ENCODE peak calls at places on chromosome 5, in nine cellular contexts. M is H9, U is NCI-H2029 treated with DMSO at 0.1 percent for 48 hours, A is dorsolateral prefrontal cortex, Z is GM04504, Y is ecto neural progenitor cell, G is neural progenitor cell, X is NCI-H1092 treated with DMSO at 0.1 percent for 48 hours, I is iris pigment epithelial cell. L is an unnamed sample.

GRCh38 chr5:80915716-80916115 is 44.4 kb upstream of the RASGRF2 start:
- DNase-seq in M (no peak), U (no peak), A (no peak), Z (no peak), Y (no peak), G (no peak), X (no peak), I (peak), L (no peak)

GRCh38 chr5:128687930-128688329 is 149.9 kb upstream of the FBN2 start:
- DNase-seq in M (no peak), U (no peak), A (no peak), Z (no peak), Y (no peak), G (no peak), X (no peak), I (no peak), L (no peak)

GRCh38 chr5:150114773-150115408 is 28.5 kb upstream of the CSF1R start:
- DNase-seq in M (peak), U (no peak), A (peak), Z (no peak), Y (no peak), G (peak), X (no peak), I (no peak), L (no peak)

GRCh38 chr5:15034379-15034778 is 162.8 kb upstream of the ANKH start:
- DNase-seq in M (no peak), U (no peak), A (no peak), Z (no peak), Y (no peak), G (no peak), X (no peak), I (no peak), L (no peak)

GRCh38 chr5:181189962-181190710 is 14.9 kb downstream of the TRIM7 start:
- DNase-seq in M (no peak), U (no peak), A (no peak), Z (no peak), Y (no peak), G (peak), X (no peak), I (no peak), L (no peak)

GRCh38 chr5:151078490-151079262 is 2.2 kb downstream of the TNIP1 start:
- DNase-seq in M (no peak), U (no peak), A (no peak), Z (no peak), Y (no peak), G (no peak), X (no peak), I (no peak), L (no peak)

GRCh38 chr5:176630681-176631222 is 277 bp downstream of the EIF4E1B start:
- DNase-seq in M (no peak), U (no peak), A (no peak), Z (no peak), Y (no peak), G (no peak), X (peak), I (no peak), L (no peak)

GRCh38 chr5:9877473-9877872 is 247.3 kb upstream of the TAS2R1 start:
- DNase-seq in M (no peak), U (no peak), A (no peak), Z (no peak), Y (no peak), G (no peak), X (no peak), I (no peak), L (no peak)

GRCh38 chr5:111707624-111708165 is 49.3 kb downstream of the NREP start:
- DNase-seq in M (no peak), U (no peak), A (no peak), Z (no peak), Y (no peak), G (no peak), X (no peak), I (no peak), L (no peak)

GRCh38 chr5:53890490-53890889 is 330.1 kb downstream of the NDUFS4 start:
- DNase-seq in M (no peak), U (no peak), A (no peak), Z (no peak), Y (no peak), G (no peak), X (no peak), I (no peak), L (no peak)

GRCh38 chr5:59436364-59437158 is 457.0 kb downstream of the PDE4D start:
- DNase-seq in M (no peak), U (no peak), A (no peak), Z (no peak), Y (no peak), G (no peak), X (no peak), I (no peak), L (no peak)

GRCh38 chr5:60092671-60093422 is 199.3 kb upstream of the PDE4D start:
- DNase-seq in M (no peak), U (no peak), A (no peak), Z (peak), Y (no peak), G (no peak), X (no peak), I (peak), L (no peak)

GRCh38 chr5:171092194-171092593 is 216.9 kb upstream of the TLX3 start:
- DNase-seq in M (no peak), U (no peak), A (no peak), Z (peak), Y (no peak), G (no peak), X (no peak), I (peak), L (no peak)

GRCh38 chr5:9456435-9457042 is 89.3 kb downstream of the SEMA5A start:
- DNase-seq in M (no peak), U (no peak), A (no peak), Z (no peak), Y (no peak), G (peak), X (no peak), I (peak), L (no peak)

GRCh38 chr5:149403923-149404745 is 25.0 kb upstream of the IL17B start:
- DNase-seq in M (no peak), U (no peak), A (no peak), Z (peak), Y (no peak), G (no peak), X (no peak), I (peak), L (no peak)

GRCh38 chr5:180613789-180614188 is 22.5 kb upstream of the SCGB3A1 start:
- DNase-seq in M (no peak), U (no peak), A (no peak), Z (no peak), Y (no peak), G (no peak), X (no peak), I (no peak), L (no peak)

GRCh38 chr5:97192580-97193421 is 9.8 kb upstream of the RIOK2 start:
- DNase-seq in M (peak), U (no peak), A (no peak), Z (no peak), Y (peak), G (no peak), X (no peak), I (peak), L (peak)

GRCh38 chr5:143051244-143052058 is 281.3 kb downstream of the ARHGAP26 start:
- DNase-seq in M (no peak), U (peak), A (no peak), Z (peak), Y (no peak), G (no peak), X (peak), I (peak), L (no peak)

GRCh38 chr5:37553720-37554402 is 174.7 kb downstream of the WDR70 start:
- DNase-seq in M (no peak), U (no peak), A (no peak), Z (peak), Y (no peak), G (no peak), X (no peak), I (peak), L (no peak)

GRCh38 chr5:172846249-172846648 is 12.2 kb downstream of the ERGIC1 start:
- DNase-seq in M (no peak), U (no peak), A (no peak), Z (no peak), Y (no peak), G (no peak), X (no peak), I (no peak), L (no peak)

GRCh38 chr5:119811443-119811842 is 182.1 kb downstream of the FAM170A start:
- DNase-seq in M (no peak), U (no peak), A (no peak), Z (no peak), Y (no peak), G (no peak), X (no peak), I (no peak), L (peak)

GRCh38 chr5:6708814-6709213 is 4.4 kb upstream of the TENT4A start:
- DNase-seq in M (no peak), U (no peak), A (no peak), Z (no peak), Y (no peak), G (no peak), X (no peak), I (no peak), L (no peak)

GRCh38 chr5:155624597-155625241 is 611.2 kb downstream of the KIF4B start:
- DNase-seq in M (no peak), U (no peak), A (no peak), Z (no peak), Y (no peak), G (no peak), X (no peak), I (no peak), L (no peak)

GRCh38 chr5:156981481-156981880 is 18.5 kb upstream of the TIMD4 start:
- DNase-seq in M (no peak), U (no peak), A (no peak), Z (no peak), Y (no peak), G (no peak), X (no peak), I (no peak), L (no peak)

GRCh38 chr5:67577424-67577823 is 380.8 kb upstream of the CD180 start:
- DNase-seq in M (no peak), U (no peak), A (no peak), Z (no peak), Y (no peak), G (no peak), X (peak), I (peak), L (no peak)

GRCh38 chr5:58505971-58506640 is 14.9 kb downstream of the GAPT start:
- DNase-seq in M (no peak), U (no peak), A (no peak), Z (no peak), Y (no peak), G (no peak), X (no peak), I (no peak), L (no peak)

GRCh38 chr5:146238973-146239372 is 35.6 kb downstream of the RBM27 start:
- DNase-seq in M (no peak), U (no peak), A (no peak), Z (no peak), Y (no peak), G (no peak), X (no peak), I (peak), L (no peak)

GRCh38 chr5:151868451-151868850 is 56.2 kb downstream of the GLRA1 start:
- DNase-seq in M (no peak), U (no peak), A (no peak), Z (no peak), Y (no peak), G (no peak), X (no peak), I (no peak), L (no peak)

GRCh38 chr5:156096259-156096658 is 230.7 kb upstream of the SGCD start:
- DNase-seq in M (no peak), U (no peak), A (no peak), Z (peak), Y (no peak), G (no peak), X (no peak), I (peak), L (no peak)

GRCh38 chr5:135194573-135195266 is 160.7 kb upstream of the PITX1 start:
- DNase-seq in M (no peak), U (no peak), A (no peak), Z (peak), Y (no peak), G (no peak), X (no peak), I (no peak), L (no peak)

GRCh38 chr5:153907170-153907775 is 131.4 kb downstream of the FAM114A2 start:
- DNase-seq in M (no peak), U (no peak), A (no peak), Z (peak), Y (no peak), G (no peak), X (no peak), I (no peak), L (no peak)

L was measured in iPS DF 19.7.